ENCODE peak calls at places on chromosome 10, in five cellular contexts. N is K562, A is HepG2, G is H1, K is GM12878. J is an unnamed sample.
A peak's percentile ranks its signal among the peaks of the same experiment; 100 is the strongest.

GRCh38 chr10:132314336-132314735 is 6.6 kb upstream of the STK32C start:
- DNase-seq in N (no peak), K (no peak), A (no peak), G (no peak), J (no peak)

GRCh38 chr10:110069502-110069982 is 61.8 kb downstream of the ADD3 start:
- DNase-seq in A (no peak), N (no peak), G (no peak), K (no peak), J (no peak)

GRCh38 chr10:3802526-3803002 is 17.6 kb upstream of the KLF6 start:
- DNase-seq in K (no peak), G (no peak), N (no peak), A (no peak), J (no peak)

GRCh38 chr10:29554660-29555059 is 80.1 kb downstream of the SVIL start:
- DNase-seq in G (no peak), N (no peak), A (no peak), K (no peak), J (no peak)

GRCh38 chr10:69232252-69232651 is 12.1 kb downstream of the HKDC1 start:
- DNase-seq in N (no peak), A (no peak), K (no peak), G (peak; percentile 47), J (no peak)

GRCh38 chr10:78947226-78947625 is 121.5 kb upstream of the ZMIZ1 start:
- DNase-seq in N (no peak), K (no peak), A (no peak), G (no peak), J (no peak)

GRCh38 chr10:73899401-73899780 is 11.5 kb upstream of the PLAU start:
- DNase-seq in N (no peak), G (no peak), K (no peak), A (no peak), J (no peak)

GRCh38 chr10:119474606-119475005 is 67.9 kb downstream of the RGS10 start:
- DNase-seq in G (no peak), A (no peak), N (no peak), K (no peak), J (no peak)

GRCh38 chr10:95341716-95342130 is 50.9 kb upstream of the PDLIM1 start:
- DNase-seq in A (peak; percentile 35), K (no peak), G (no peak), N (no peak), J (no peak)

GRCh38 chr10:132187421-132188138 is 832 bp downstream of the DPYSL4 start:
- DNase-seq in N (no peak), A (no peak), G (no peak), K (no peak), J (peak; percentile 37)

GRCh38 chr10:127990846-127991542 is 84.1 kb downstream of the PTPRE start:
- DNase-seq in G (no peak), N (no peak), A (no peak), K (no peak), J (no peak)

GRCh38 chr10:79127151-79127961 is 58.6 kb downstream of the ZMIZ1 start:
- DNase-seq in N (peak; percentile 88), G (peak; percentile 36), K (no peak), A (peak; percentile 92), J (no peak)

GRCh38 chr10:18577823-18578685 is 73.3 kb downstream of the NSUN6 start:
- DNase-seq in N (no peak), A (no peak), G (no peak), K (no peak), J (no peak)

GRCh38 chr10:3074145-3074665 is 6.9 kb downstream of the PFKP start:
- DNase-seq in A (peak; percentile 41), N (peak; percentile 89), K (no peak), G (no peak), J (no peak)

GRCh38 chr10:99854860-99855259 is 72.4 kb downstream of the ABCC2 start:
- DNase-seq in N (peak; percentile 24), G (no peak), A (peak; percentile 41), K (no peak), J (no peak)

GRCh38 chr10:94062611-94063010 is 68.9 kb downstream of the PLCE1 start:
- DNase-seq in K (no peak), G (no peak), N (no peak), A (no peak), J (no peak)

GRCh38 chr10:68897336-68897741 is 3.8 kb upstream of the DDX50 start:
- DNase-seq in N (peak; percentile 85), G (no peak), A (peak; percentile 64), K (no peak), J (peak; percentile 46)

GRCh38 chr10:77004917-77005564 is 632.6 kb downstream of the KCNMA1 start:
- DNase-seq in N (peak; percentile 58), K (no peak), A (peak; percentile 32), G (no peak), J (no peak)

GRCh38 chr10:57015187-57015586 is 654.1 kb upstream of the ZWINT start:
- DNase-seq in G (no peak), A (no peak), N (no peak), K (no peak), J (no peak)

GRCh38 chr10:57014758-57015157 is 653.7 kb upstream of the ZWINT start:
- DNase-seq in A (no peak), N (no peak), G (no peak), K (no peak), J (no peak)

GRCh38 chr10:57015595-57016303 is 654.7 kb upstream of the ZWINT start:
- DNase-seq in K (no peak), A (no peak), G (no peak), N (no peak), J (no peak)

GRCh38 chr10:57017356-57018037 is 656.4 kb upstream of the ZWINT start:
- DNase-seq in A (no peak), N (no peak), G (no peak), K (no peak), J (no peak)

DNA sequence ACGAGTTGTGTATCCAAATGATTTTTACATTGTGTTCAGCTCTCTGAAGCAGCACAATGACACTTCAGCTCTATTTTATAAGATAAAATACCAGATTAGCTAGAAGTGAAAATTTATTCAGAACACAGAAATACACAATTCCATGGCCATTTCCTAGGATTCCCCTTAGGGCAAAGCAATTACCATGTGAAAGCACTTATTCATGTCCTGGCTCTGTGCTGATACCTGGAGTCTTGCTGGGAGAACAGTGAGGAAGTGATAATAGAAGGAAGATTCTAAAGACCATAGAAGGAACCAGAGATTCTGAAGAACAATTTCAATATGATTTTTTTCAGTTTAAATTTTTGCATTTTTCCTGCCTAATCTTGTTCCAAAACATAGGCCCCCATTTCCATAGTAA is 657.4 kb upstream of the ZWINT start:
- DNase-seq in G (no peak), N (no peak), A (no peak), K (no peak), J (no peak)
- TF ChIP-seq USF2 in G (no peak), N (no peak), A (no peak), K (no peak), J (no peak)

GRCh38 chr10:126584836-126585235 is 85.7 kb downstream of the C10orf90 start:
- DNase-seq in N (no peak), K (no peak), A (no peak), G (no peak), J (no peak)
- TF ChIP-seq SP1 in N (no peak), K (no peak), A (no peak), G (no peak), J (no peak)

DNA sequence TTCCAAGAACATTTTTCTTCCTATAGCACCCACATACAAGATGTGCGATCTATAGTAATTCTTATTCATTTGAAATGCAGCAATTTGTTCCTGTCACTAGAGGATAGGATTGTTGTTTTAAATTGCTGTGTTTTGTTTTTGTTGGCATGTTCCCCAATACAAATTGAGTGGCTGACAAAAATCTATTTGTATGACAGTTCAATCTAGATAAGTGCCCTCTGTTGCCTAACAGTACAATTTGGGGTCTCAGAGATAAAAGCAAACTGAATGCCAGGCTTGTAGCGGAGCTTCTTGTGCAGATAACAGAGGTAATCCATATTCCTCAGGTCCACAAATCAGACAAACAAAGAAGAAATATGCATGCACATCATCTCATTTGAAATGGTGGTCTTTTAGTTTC is 68.8 kb downstream of the VTI1A start:
- DNase-seq in A (no peak), N (no peak), G (no peak), K (no peak), J (no peak)
- TF ChIP-seq CREB1 in A (no peak), N (no peak), G (no peak), K (no peak), J (no peak)

DNA sequence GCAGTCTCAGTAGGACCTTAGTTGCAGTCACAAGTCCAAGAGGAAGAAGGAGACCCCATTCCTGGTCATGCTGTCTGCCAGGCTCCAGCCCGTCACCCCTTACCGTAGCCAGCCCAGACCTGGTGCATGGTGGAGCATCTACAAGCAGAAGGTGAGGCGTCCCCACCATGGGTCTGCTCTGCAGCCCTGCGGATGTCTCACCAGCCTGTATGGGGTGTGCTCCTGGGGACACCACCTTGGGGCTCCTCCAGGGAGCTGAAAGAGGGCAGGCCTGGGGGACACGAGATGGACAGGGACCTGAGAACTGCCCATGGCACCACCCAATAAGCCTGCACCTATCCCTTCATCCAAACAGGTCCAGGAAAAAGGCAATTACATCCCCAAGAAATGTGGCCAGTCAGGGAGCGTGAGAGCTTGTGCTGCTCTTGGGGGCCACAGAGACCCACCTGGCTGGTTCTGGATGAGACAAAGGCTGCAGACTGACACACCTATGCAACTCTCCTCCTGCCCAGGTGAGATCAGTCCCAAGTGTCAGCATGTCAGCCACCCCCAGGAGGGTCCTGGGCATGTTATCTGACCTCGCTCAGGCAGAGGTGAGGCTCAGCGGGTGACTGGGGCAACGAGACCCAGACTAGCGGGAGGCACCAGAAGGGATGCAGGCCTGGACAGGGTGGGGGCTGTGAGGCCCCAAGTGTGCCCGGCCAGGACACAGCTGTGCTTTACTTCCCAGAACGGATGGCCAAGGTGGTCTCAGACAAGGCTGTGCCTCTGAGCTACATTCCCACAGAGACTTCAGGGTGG is 84.5 kb upstream of the RET start:
- DNase-seq in N (no peak), G (no peak), A (no peak), K (no peak), J (peak; percentile 8)
- TF ChIP-seq USF2 in N (no peak), G (no peak), A (no peak), K (no peak), J (no peak)

DNA sequence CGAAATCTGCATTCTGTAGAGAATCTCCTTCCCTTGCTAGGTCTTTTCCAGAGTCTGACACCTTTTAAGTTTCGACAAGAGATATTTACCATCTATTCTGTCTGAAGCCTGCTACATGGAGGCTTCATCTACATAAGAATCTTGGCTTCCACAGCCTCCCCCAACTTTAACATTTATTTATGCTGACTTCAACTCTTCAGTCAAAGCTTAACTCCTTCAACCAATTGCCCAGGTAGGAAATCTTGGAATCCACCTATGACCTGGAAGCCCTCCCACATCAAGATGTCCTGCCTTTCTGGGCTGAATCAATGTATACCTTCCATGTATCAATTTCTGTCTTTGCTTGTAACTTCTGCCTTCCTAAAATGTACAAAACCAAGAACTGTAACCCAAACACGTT is 54.7 kb downstream of the MINPP1 start:
- DNase-seq in N (no peak), K (no peak), A (no peak), G (peak; percentile 9), J (no peak)
- TF ChIP-seq SP1 in N (no peak), K (no peak), A (no peak), G (no peak), J (no peak)